ENCODE peak calls at places on chromosomes 3 and 15, in five cellular contexts. One of them, this sample, is unnamed.

GRCh38 chr15:40937762-40938529 is 8.8 kb downstream of the DLL4 start:
- DNase-seq in Panc1: no peak
- DNase-seq in iris pigment epithelial cell: no peak
- DNase-seq in T-cell: no peak
- DNase-seq in activated naive CD4-positive, alpha-beta T cell: no peak
- DNase-seq in this sample: no peak

GRCh38 chr3:155884292-155884691 is 13.8 kb downstream of the GMPS start:
- DNase-seq in T-cell: no peak
- DNase-seq in Panc1: no peak
- DNase-seq in activated naive CD4-positive, alpha-beta T cell: no peak
- DNase-seq in iris pigment epithelial cell: no peak
- DNase-seq in this sample: no peak

GRCh38 chr3:126349611-126350501 is 7.4 kb downstream of the KLF15 start:
- DNase-seq in T-cell: no peak
- DNase-seq in Panc1: no peak
- DNase-seq in iris pigment epithelial cell: no peak
- DNase-seq in activated naive CD4-positive, alpha-beta T cell: no peak
- DNase-seq in this sample: no peak

GRCh38 chr3:96813134-96813819 is 1.1 kb upstream of the EPHA6 start:
- DNase-seq in activated naive CD4-positive, alpha-beta T cell: no peak
- DNase-seq in T-cell: no peak
- DNase-seq in iris pigment epithelial cell: peak
- DNase-seq in Panc1: no peak
- DNase-seq in this sample: no peak

GRCh38 chr3:157311633-157312365 is 124.9 kb upstream of the PTX3 start:
- DNase-seq in activated naive CD4-positive, alpha-beta T cell: no peak
- DNase-seq in T-cell: no peak
- DNase-seq in Panc1: no peak
- DNase-seq in iris pigment epithelial cell: peak
- DNase-seq in this sample: no peak

GRCh38 chr3:126621627-126622345 is 33.1 kb downstream of the TXNRD3 start:
- DNase-seq in Panc1: no peak
- DNase-seq in iris pigment epithelial cell: peak
- DNase-seq in activated naive CD4-positive, alpha-beta T cell: no peak
- DNase-seq in T-cell: no peak
- DNase-seq in this sample: no peak

GRCh38 chr15:51366911-51367310 is 25.5 kb downstream of the GLDN start:
- DNase-seq in Panc1: peak
- DNase-seq in activated naive CD4-positive, alpha-beta T cell: no peak
- DNase-seq in T-cell: no peak
- DNase-seq in iris pigment epithelial cell: peak
- DNase-seq in this sample: no peak

GRCh38 chr3:156489462-156489911 is 65.4 kb downstream of the SSR3 start:
- DNase-seq in T-cell: no peak
- DNase-seq in Panc1: no peak
- DNase-seq in activated naive CD4-positive, alpha-beta T cell: no peak
- DNase-seq in iris pigment epithelial cell: no peak
- DNase-seq in this sample: no peak

GRCh38 chr3:166902374-166902773 is 477.7 kb downstream of the ZBBX start:
- DNase-seq in activated naive CD4-positive, alpha-beta T cell: no peak
- DNase-seq in iris pigment epithelial cell: peak
- DNase-seq in Panc1: no peak
- DNase-seq in T-cell: no peak
- DNase-seq in this sample: no peak

GRCh38 chr3:16174976-16175901 is 759 bp downstream of the GALNT15 start:
- DNase-seq in Panc1: no peak
- DNase-seq in T-cell: no peak
- DNase-seq in activated naive CD4-positive, alpha-beta T cell: no peak
- DNase-seq in iris pigment epithelial cell: no peak
- DNase-seq in this sample: peak

GRCh38 chr3:10722921-10723320 is 93.1 kb upstream of the SLC6A11 start:
- DNase-seq in activated naive CD4-positive, alpha-beta T cell: no peak
- DNase-seq in T-cell: no peak
- DNase-seq in Panc1: no peak
- DNase-seq in iris pigment epithelial cell: no peak
- DNase-seq in this sample: no peak

GRCh38 chr3:66363133-66363532 is 137.7 kb downstream of the LRIG1 start:
- DNase-seq in activated naive CD4-positive, alpha-beta T cell: no peak
- DNase-seq in T-cell: no peak
- DNase-seq in Panc1: no peak
- DNase-seq in iris pigment epithelial cell: peak
- DNase-seq in this sample: no peak

GRCh38 chr15:45869034-45869668 is 234.3 kb downstream of the SQOR start:
- DNase-seq in T-cell: no peak
- DNase-seq in activated naive CD4-positive, alpha-beta T cell: no peak
- DNase-seq in Panc1: no peak
- DNase-seq in iris pigment epithelial cell: no peak
- DNase-seq in this sample: no peak

GRCh38 chr3:61331937-61332590 is 80.8 kb upstream of the FHIT start:
- DNase-seq in T-cell: no peak
- DNase-seq in activated naive CD4-positive, alpha-beta T cell: no peak
- DNase-seq in iris pigment epithelial cell: no peak
- DNase-seq in Panc1: no peak
- DNase-seq in this sample: no peak

GRCh38 chr15:49082960-49083359 is 36.7 kb upstream of the SECISBP2L start:
- DNase-seq in activated naive CD4-positive, alpha-beta T cell: no peak
- DNase-seq in iris pigment epithelial cell: peak
- DNase-seq in T-cell: no peak
- DNase-seq in Panc1: no peak
- DNase-seq in this sample: no peak

GRCh38 chr3:146851665-146852064 is 246.5 kb upstream of the PLSCR5 start:
- DNase-seq in iris pigment epithelial cell: no peak
- DNase-seq in T-cell: no peak
- DNase-seq in Panc1: no peak
- DNase-seq in activated naive CD4-positive, alpha-beta T cell: no peak
- DNase-seq in this sample: no peak